ENCODE peak calls at places on chromosomes 1 and 21, in six cellular contexts. X is heart left ventricle, U is esophagus muscularis mucosa, H is right lobe of liver, L is tibial nerve, Z is HCT116. B is an unnamed sample. For H3K36me3, the result is how much of the 10 kb centered on the place peaks cover.

GRCh38 chr21:25564349-25564948 is 42.8 kb downstream of the MRPL39 start:
- DNase-seq in L (no peak), X (no peak), U (no peak), Z (no peak), H (no peak), B (no peak)

GRCh38 chr1:174519845-174520244 is 72.1 kb downstream of the GPR52 start:
- DNase-seq in L (no peak), U (no peak), X (peak), H (no peak), Z (no peak), B (no peak)

GRCh38 chr1:184027751-184028682 is 9.5 kb downstream of the COLGALT2 start:
- DNase-seq in Z (no peak), H (no peak), L (no peak), U (no peak), X (no peak), B (no peak)

GRCh38 chr1:16366722-16367257 is at the start of gene SZRD1:
- DNase-seq in Z (peak), L (peak), X (peak), H (peak), U (peak), B (peak)

GRCh38 chr1:151653397-151653796 is 41.5 kb downstream of the SNX27 start:
- DNase-seq in H (no peak), U (no peak), L (no peak), X (no peak), Z (no peak), B (no peak)

GRCh38 chr1:16207318-16208269 is 4.9 kb downstream of the ARHGEF19 start:
- DNase-seq in Z (no peak), X (no peak), H (no peak), U (no peak), L (no peak), B (no peak)

GRCh38 chr1:183019860-183020259 is 3.4 kb upstream of the LAMC1 start:
- DNase-seq in H (no peak), X (peak), U (no peak), L (no peak), Z (no peak), B (peak)

GRCh38 chr1:179026813-179027664 is 1.3 kb downstream of the FAM20B start:
- DNase-seq in Z (no peak), L (no peak), X (no peak), U (no peak), H (no peak), B (no peak)

GRCh38 chr1:16224472-16224871 is 12.0 kb upstream of the ARHGEF19 start:
- DNase-seq in X (no peak), U (no peak), H (no peak), Z (no peak), L (no peak), B (no peak)

GRCh38 chr1:25204797-25205441 is 27.4 kb downstream of the SYF2 start:
- DNase-seq in H (no peak), X (no peak), L (no peak), U (no peak), Z (peak), B (no peak)

GRCh38 chr1:223031690-223032601 is 111.1 kb downstream of the TLR5 start:
- DNase-seq in X (peak), H (no peak), U (no peak), L (peak), Z (no peak), B (no peak)

GRCh38 chr1:39632491-39633417 is 6.7 kb downstream of the HEYL start:
- DNase-seq in Z (no peak), H (peak), L (peak), U (no peak), X (peak), B (no peak)

GRCh38 chr1:39633422-39633821 is 6.0 kb downstream of the HEYL start:
- DNase-seq in H (no peak), U (no peak), X (no peak), Z (no peak), L (no peak), B (no peak)

GRCh38 chr1:39637301-39637700 is 2.1 kb downstream of the HEYL start:
- DNase-seq in U (no peak), L (no peak), Z (no peak), H (no peak), X (no peak), B (no peak)

GRCh38 chr1:39635871-39636210 is 3.6 kb downstream of the HEYL start:
- DNase-seq in Z (no peak), X (no peak), H (no peak), L (no peak), U (no peak), B (no peak)

DNA sequence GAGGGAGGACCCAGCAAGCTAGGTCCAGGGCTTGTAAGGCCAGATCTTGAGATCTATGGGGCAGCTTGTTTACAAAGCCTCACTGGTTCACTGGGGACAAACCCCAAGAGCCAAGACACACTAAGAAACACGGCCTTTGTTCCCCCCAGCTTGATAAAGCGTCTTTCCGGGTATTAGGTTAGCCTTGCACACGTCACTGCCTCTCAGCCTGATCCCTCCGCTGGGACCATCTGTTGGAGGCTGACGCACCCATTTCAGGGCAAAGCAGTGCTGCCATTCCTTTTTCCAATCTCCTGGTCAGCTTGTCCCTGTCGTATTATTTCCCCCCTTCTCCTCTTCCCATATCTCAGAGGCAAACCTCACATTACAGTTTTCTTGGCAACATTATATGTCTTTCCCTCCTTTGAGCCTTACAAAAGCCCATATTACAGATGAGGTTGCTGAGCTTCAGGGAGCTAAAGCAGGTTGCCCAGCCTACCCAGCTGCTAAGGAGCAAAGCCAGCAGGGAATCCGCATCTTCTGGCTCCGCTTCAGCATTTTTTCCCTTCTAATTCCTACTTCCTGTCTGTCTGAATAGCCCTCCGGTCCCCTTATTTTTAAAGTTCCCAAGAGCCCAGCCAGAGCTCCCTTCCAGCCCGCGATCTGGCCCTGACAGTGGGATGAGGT is 4.1 kb downstream of the HEYL start:
- DNase-seq in U (no peak), L (peak), H (no peak), Z (no peak), X (peak), B (no peak)
- TF ChIP-seq POLR2A in U (no peak), L (no peak), H (no peak), Z (no peak), X (no peak), B (no peak)

DNA sequence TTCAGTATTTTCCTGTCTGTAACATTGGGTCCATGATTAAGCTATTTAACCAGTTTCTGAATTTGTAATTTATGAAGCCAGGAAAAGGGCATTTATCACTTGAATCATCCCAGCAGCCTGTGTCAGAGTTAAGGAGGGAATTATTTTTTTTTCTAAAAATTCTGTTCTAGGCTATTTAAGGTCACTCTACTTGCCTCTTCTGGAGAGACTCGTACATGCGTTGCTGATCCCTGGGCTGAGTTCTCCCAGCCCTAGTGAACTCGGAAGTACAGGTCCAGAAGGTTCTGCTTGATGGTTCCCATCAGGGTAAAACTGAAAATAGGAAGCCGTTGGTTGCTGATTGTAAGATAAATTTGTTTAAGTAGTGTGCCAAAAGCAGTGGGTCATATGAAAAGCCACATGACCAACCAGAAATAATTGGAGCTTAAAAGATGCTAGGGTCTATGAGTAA is 90.7 kb downstream of the GPR88 start:
- DNase-seq in L (no peak), X (no peak), U (no peak), H (no peak), Z (no peak), B (no peak)
- H3K4me3 ChIP-seq in L (no peak), X (no peak), U (no peak), H (no peak), Z (no peak), B (no peak)

GRCh38 chr1:35264035-35264434 is 4.5 kb upstream of the ZMYM4 start:
- DNase-seq in U (no peak), L (no peak), Z (no peak), X (no peak), H (no peak), B (no peak)

GRCh38 chr1:35266306-35266705 is 2.2 kb upstream of the ZMYM4 start:
- DNase-seq in L (no peak), H (no peak), U (no peak), Z (no peak), X (no peak), B (no peak)

GRCh38 chr1:35268282-35269189 is at the start of gene ZMYM4:
- DNase-seq in Z (peak), X (peak), H (peak), L (peak), U (peak), B (peak)

GRCh38 chr1:35261412-35262120 is 6.9 kb upstream of the ZMYM4 start:
- DNase-seq in X (no peak), H (no peak), L (no peak), Z (no peak), U (no peak), B (peak)

DNA sequence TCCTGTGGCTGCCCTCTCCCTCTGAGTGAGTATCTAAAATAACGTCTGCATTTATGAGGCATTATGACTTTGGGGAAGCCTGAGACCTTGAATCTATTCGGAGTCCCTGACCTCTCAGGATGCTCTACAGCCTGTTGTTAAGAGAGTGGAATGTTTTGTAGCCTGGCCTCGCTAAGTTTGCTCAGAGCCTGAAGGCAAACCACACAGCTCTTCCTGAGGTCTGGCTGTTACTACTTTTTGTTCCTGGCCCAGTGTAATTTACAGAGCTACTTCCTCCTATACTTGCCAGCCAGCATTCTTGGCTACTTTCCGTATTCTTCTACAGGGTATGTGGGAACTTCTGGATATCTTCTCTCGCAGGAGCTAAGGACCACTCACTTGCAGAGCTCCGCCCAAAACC is 3.6 kb upstream of the ZMYM4 start:
- DNase-seq in L (no peak), H (no peak), Z (no peak), U (no peak), X (no peak), B (peak)
- H3K36me3 ChIP-seq in L (under half), H (under half), Z (under half), U (under half), X (under half), B (under half)

GRCh38 chr1:172540635-172541034 is 7.7 kb downstream of the SUCO start:
- DNase-seq in U (no peak), H (no peak), X (no peak), Z (no peak), L (no peak), B (no peak)
- TF ChIP-seq POLR2A in U (no peak), H (no peak), X (no peak), Z (no peak), L (no peak), B (no peak)

GRCh38 chr1:110291241-110292030 is 47.7 kb upstream of the RBM15 start:
- DNase-seq in Z (no peak), L (no peak), U (no peak), H (no peak), X (no peak), B (no peak)
- H3K4me3 ChIP-seq in Z (no peak), L (no peak), U (no peak), H (no peak), X (no peak), B (no peak)

GRCh38 chr1:2177946-2178538 is 16.5 kb downstream of the FAAP20 start:
- DNase-seq in H (no peak), L (no peak), X (no peak), U (no peak), Z (no peak), B (no peak)

GRCh38 chr1:2178875-2179274 is 15.7 kb downstream of the FAAP20 start:
- DNase-seq in Z (no peak), U (no peak), L (no peak), H (no peak), X (no peak), B (no peak)

GRCh38 chr1:2180297-2181245 is 14.0 kb downstream of the FAAP20 start:
- DNase-seq in Z (no peak), X (no peak), L (no peak), H (no peak), U (no peak), B (no peak)

GRCh38 chr1:2181271-2181670 is 13.3 kb downstream of the FAAP20 start:
- DNase-seq in U (no peak), H (no peak), L (no peak), X (no peak), Z (no peak), B (no peak)

DNA sequence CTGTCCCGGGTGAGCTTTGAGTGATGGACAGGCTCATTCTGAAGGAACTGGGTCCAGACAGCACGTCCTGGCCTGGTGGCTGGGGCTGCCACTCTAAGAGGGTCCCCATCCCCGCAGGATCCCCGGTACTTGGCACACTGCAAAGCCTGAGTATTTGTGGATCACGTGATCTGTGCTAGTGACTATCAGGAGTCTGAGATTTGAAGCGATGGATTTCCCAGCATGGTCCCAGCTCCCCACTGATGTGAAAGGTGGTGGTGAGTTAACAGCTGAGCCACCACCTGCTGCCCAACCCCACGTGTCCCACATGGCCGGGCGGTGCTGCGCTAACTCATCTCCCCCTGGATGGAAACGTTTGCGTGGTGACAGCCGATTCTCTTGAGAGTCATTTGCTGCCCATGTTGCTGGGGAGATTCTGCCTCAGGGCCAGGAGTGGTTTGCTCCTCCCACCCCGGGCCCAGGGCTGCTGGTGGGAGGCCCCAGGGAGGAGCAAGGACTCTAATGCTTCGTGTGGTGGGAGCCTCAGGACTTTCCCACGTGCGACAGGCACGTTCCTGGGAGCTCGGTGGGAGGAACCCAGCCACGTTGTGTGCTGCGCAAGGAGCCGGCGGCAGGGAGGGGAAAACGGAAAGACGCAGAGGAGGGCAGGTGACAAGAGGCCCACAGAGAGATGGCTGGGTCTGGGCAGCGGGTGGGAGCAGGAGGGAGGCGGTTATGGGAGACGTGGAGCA is 15.1 kb downstream of the FAAP20 start:
- DNase-seq in Z (no peak), X (no peak), L (no peak), U (no peak), H (no peak), B (no peak)
- H3K36me3 ChIP-seq in Z (under half), X (under half), L (under half), U (under half), H (under half), B (under half)

GRCh38 chr1:202107321-202107761 is 15.4 kb upstream of the GPR37L1 start:
- DNase-seq in L (no peak), U (no peak), Z (no peak), X (peak), H (peak), B (peak)
- TF ChIP-seq POLR2A in L (no peak), U (no peak), Z (no peak), X (no peak), H (no peak), B (no peak)

GRCh38 chr1:200073286-200073637 is 45.8 kb downstream of the NR5A2 start:
- DNase-seq in Z (no peak), U (no peak), H (no peak), L (no peak), X (no peak), B (no peak)

GRCh38 chr1:200075522-200075921 is 48.0 kb downstream of the NR5A2 start:
- DNase-seq in H (no peak), Z (no peak), X (no peak), L (no peak), U (no peak), B (no peak)

GRCh38 chr1:200075938-200076546 is 48.5 kb downstream of the NR5A2 start:
- DNase-seq in U (no peak), Z (peak), L (no peak), H (no peak), X (peak), B (no peak)

GRCh38 chr1:200072636-200073285 is 45.3 kb downstream of the NR5A2 start:
- DNase-seq in U (no peak), X (no peak), L (no peak), H (no peak), Z (no peak), B (no peak)
- H3K4me3 ChIP-seq in U (no peak), X (no peak), L (no peak), H (no peak), Z (no peak), B (no peak)

B was measured in breast epithelium.